ENCODE peak calls at places on chromosomes 2 and 18, in four cellular contexts. One of them, this sample, is unnamed. For H3K36me3, the result is how much of the 10 kb centered on the place peaks cover.

GRCh38 chr2:47058061-47058931 is 96.8 kb downstream of the STPG4 start:
- DNase-seq in left ventricle myocardium inferior: peak
- DNase-seq in H7: no peak
- DNase-seq in SK-N-MC: no peak
- DNase-seq in this sample: no peak

GRCh38 chr18:35311506-35311905 is 21.5 kb upstream of the ZSCAN30 start:
- DNase-seq in left ventricle myocardium inferior: no peak
- DNase-seq in H7: no peak
- DNase-seq in SK-N-MC: no peak
- DNase-seq in this sample: no peak

GRCh38 chr2:36355157-36355889 is at the start of gene CRIM1:
- DNase-seq in left ventricle myocardium inferior: peak
- DNase-seq in H7: peak
- DNase-seq in SK-N-MC: no peak
- DNase-seq in this sample: peak

GRCh38 chr2:72859831-72860262 is 27.4 kb upstream of the SPR start:
- DNase-seq in left ventricle myocardium inferior: no peak
- DNase-seq in H7: peak
- DNase-seq in SK-N-MC: peak
- DNase-seq in this sample: peak

GRCh38 chr2:101692766-101693165 is 4.7 kb upstream of the MAP4K4 start:
- DNase-seq in left ventricle myocardium inferior: no peak
- DNase-seq in H7: no peak
- DNase-seq in SK-N-MC: no peak
- DNase-seq in this sample: no peak

GRCh38 chr2:166337932-166338331 is 37.8 kb downstream of the SCN9A start:
- DNase-seq in left ventricle myocardium inferior: no peak
- DNase-seq in H7: no peak
- DNase-seq in SK-N-MC: no peak
- DNase-seq in this sample: no peak

GRCh38 chr2:167988296-167988695 is 259.1 kb downstream of the STK39 start:
- DNase-seq in left ventricle myocardium inferior: no peak
- DNase-seq in H7: no peak
- DNase-seq in SK-N-MC: no peak
- DNase-seq in this sample: no peak

GRCh38 chr2:47629501-47630460 is 153.2 kb upstream of the MSH6 start:
- DNase-seq in left ventricle myocardium inferior: no peak
- DNase-seq in H7: peak
- DNase-seq in SK-N-MC: no peak
- DNase-seq in this sample: no peak

GRCh38 chr2:112623913-112624777 is 21.6 kb upstream of the SLC20A1 start:
- DNase-seq in left ventricle myocardium inferior: peak
- DNase-seq in H7: no peak
- DNase-seq in SK-N-MC: no peak
- DNase-seq in this sample: peak

GRCh38 chr2:219219781-219220532 is 1.2 kb upstream of the ABCB6 start:
- DNase-seq in left ventricle myocardium inferior: no peak
- DNase-seq in H7: peak
- DNase-seq in SK-N-MC: no peak
- DNase-seq in this sample: no peak

GRCh38 chr2:219220652-219221402 is 2.1 kb upstream of the ABCB6 start:
- DNase-seq in left ventricle myocardium inferior: no peak
- DNase-seq in H7: no peak
- DNase-seq in SK-N-MC: no peak
- DNase-seq in this sample: no peak

GRCh38 chr2:219221956-219222518 is 3.3 kb upstream of the ABCB6 start:
- DNase-seq in left ventricle myocardium inferior: no peak
- DNase-seq in H7: no peak
- DNase-seq in SK-N-MC: no peak
- DNase-seq in this sample: no peak

GRCh38 chr2:219218279-219219112 is at the start of gene ABCB6:
- DNase-seq in left ventricle myocardium inferior: peak
- DNase-seq in H7: peak
- DNase-seq in SK-N-MC: no peak
- DNase-seq in this sample: peak

GRCh38 chr2:219219113-219219696 is 447 bp upstream of the ABCB6 start:
- DNase-seq in left ventricle myocardium inferior: no peak
- DNase-seq in H7: peak
- DNase-seq in SK-N-MC: no peak
- DNase-seq in this sample: no peak
- H3K36me3 ChIP-seq in left ventricle myocardium inferior: half or more
- H3K36me3 ChIP-seq in H7: under half
- H3K36me3 ChIP-seq in SK-N-MC: under half
- H3K36me3 ChIP-seq in this sample: half or more

GRCh38 chr2:88159481-88159880 is 10.7 kb upstream of the THNSL2 start:
- DNase-seq in left ventricle myocardium inferior: no peak
- DNase-seq in H7: no peak
- DNase-seq in SK-N-MC: no peak
- DNase-seq in this sample: no peak
- H3K36me3 ChIP-seq in left ventricle myocardium inferior: under half
- H3K36me3 ChIP-seq in H7: under half
- H3K36me3 ChIP-seq in SK-N-MC: under half
- H3K36me3 ChIP-seq in this sample: under half

GRCh38 chr2:108635630-108636354 is 83.5 kb upstream of the RANBP2 start:
- DNase-seq in left ventricle myocardium inferior: no peak
- DNase-seq in H7: no peak
- DNase-seq in SK-N-MC: no peak
- DNase-seq in this sample: peak

GRCh38 chr2:108632332-108632712 is 87.0 kb upstream of the RANBP2 start:
- DNase-seq in left ventricle myocardium inferior: no peak
- DNase-seq in H7: no peak
- DNase-seq in SK-N-MC: no peak
- DNase-seq in this sample: no peak

GRCh38 chr2:108632748-108633147 is 86.5 kb upstream of the RANBP2 start:
- DNase-seq in left ventricle myocardium inferior: no peak
- DNase-seq in H7: no peak
- DNase-seq in SK-N-MC: no peak
- DNase-seq in this sample: no peak

GRCh38 chr2:108633379-108633778 is 85.9 kb upstream of the RANBP2 start:
- DNase-seq in left ventricle myocardium inferior: no peak
- DNase-seq in H7: no peak
- DNase-seq in SK-N-MC: no peak
- DNase-seq in this sample: no peak

DNA sequence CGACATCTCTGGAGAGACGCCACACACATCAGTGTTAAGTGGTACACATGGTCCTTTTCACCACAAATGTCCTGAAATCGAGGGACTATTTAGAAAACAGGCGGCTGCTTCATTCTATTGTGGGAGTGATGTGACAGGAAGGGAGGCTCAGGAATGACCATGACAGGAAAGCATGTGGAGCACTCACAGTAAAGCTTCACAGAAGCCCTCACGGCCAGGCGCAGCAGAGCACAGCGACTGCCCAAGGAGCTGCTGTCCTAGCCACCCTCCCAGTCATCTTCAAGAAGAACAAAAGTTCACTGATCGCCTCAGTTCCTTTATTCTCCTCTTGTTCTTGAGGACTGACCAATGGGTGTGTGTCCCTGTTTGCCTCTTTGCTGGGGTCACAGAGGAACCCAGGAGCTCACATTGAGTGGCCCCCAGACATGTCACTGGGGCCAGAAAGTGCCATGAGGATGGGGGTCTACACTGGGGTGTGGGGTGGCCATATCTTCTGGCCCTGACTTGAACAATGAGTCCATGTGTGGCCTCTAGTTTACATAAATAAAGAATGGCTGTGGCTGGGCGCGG is 84.6 kb upstream of the RANBP2 start:
- DNase-seq in left ventricle myocardium inferior: no peak
- DNase-seq in H7: no peak
- DNase-seq in SK-N-MC: no peak
- DNase-seq in this sample: no peak
- H3K36me3 ChIP-seq in left ventricle myocardium inferior: under half
- H3K36me3 ChIP-seq in H7: under half
- H3K36me3 ChIP-seq in SK-N-MC: under half
- H3K36me3 ChIP-seq in this sample: under half

GRCh38 chr2:172580544-172580943 is 24.7 kb downstream of the PDK1 start:
- DNase-seq in left ventricle myocardium inferior: no peak
- DNase-seq in H7: no peak
- DNase-seq in SK-N-MC: no peak
- DNase-seq in this sample: no peak

GRCh38 chr2:172588931-172589330 is 33.0 kb downstream of the PDK1 start:
- DNase-seq in left ventricle myocardium inferior: no peak
- DNase-seq in H7: no peak
- DNase-seq in SK-N-MC: no peak
- DNase-seq in this sample: no peak

GRCh38 chr2:172582656-172583055 is 26.8 kb downstream of the PDK1 start:
- DNase-seq in left ventricle myocardium inferior: no peak
- DNase-seq in H7: no peak
- DNase-seq in SK-N-MC: no peak
- DNase-seq in this sample: no peak

GRCh38 chr2:172586255-172586891 is 30.5 kb downstream of the PDK1 start:
- DNase-seq in left ventricle myocardium inferior: no peak
- DNase-seq in H7: no peak
- DNase-seq in SK-N-MC: peak
- DNase-seq in this sample: no peak
- H3K36me3 ChIP-seq in left ventricle myocardium inferior: half or more
- H3K36me3 ChIP-seq in H7: under half
- H3K36me3 ChIP-seq in SK-N-MC: under half
- H3K36me3 ChIP-seq in this sample: half or more

GRCh38 chr18:50726960-50727589 is 92.7 kb downstream of the MRO start:
- DNase-seq in left ventricle myocardium inferior: no peak
- DNase-seq in H7: peak
- DNase-seq in SK-N-MC: no peak
- DNase-seq in this sample: no peak

GRCh38 chr18:50729986-50730385 is 89.8 kb downstream of the MRO start:
- DNase-seq in left ventricle myocardium inferior: no peak
- DNase-seq in H7: no peak
- DNase-seq in SK-N-MC: no peak
- DNase-seq in this sample: no peak

GRCh38 chr18:50724631-50725235 is 95.1 kb downstream of the MRO start:
- DNase-seq in left ventricle myocardium inferior: no peak
- DNase-seq in H7: peak
- DNase-seq in SK-N-MC: no peak
- DNase-seq in this sample: no peak

GRCh38 chr18:50727721-50728470 is 91.9 kb downstream of the MRO start:
- DNase-seq in left ventricle myocardium inferior: no peak
- DNase-seq in H7: peak
- DNase-seq in SK-N-MC: no peak
- DNase-seq in this sample: no peak

GRCh38 chr18:50729326-50729725 is 90.5 kb downstream of the MRO start:
- DNase-seq in left ventricle myocardium inferior: no peak
- DNase-seq in H7: peak
- DNase-seq in SK-N-MC: no peak
- DNase-seq in this sample: no peak
- H3K36me3 ChIP-seq in left ventricle myocardium inferior: under half
- H3K36me3 ChIP-seq in H7: under half
- H3K36me3 ChIP-seq in SK-N-MC: under half
- H3K36me3 ChIP-seq in this sample: under half

GRCh38 chr2:240127351-240127750 is 8.8 kb downstream of the COPS9 start:
- DNase-seq in left ventricle myocardium inferior: no peak
- DNase-seq in H7: peak
- DNase-seq in SK-N-MC: no peak
- DNase-seq in this sample: no peak

GRCh38 chr2:240129731-240130392 is 6.2 kb downstream of the COPS9 start:
- DNase-seq in left ventricle myocardium inferior: no peak
- DNase-seq in H7: no peak
- DNase-seq in SK-N-MC: no peak
- DNase-seq in this sample: no peak

GRCh38 chr2:240129311-240129710 is 6.8 kb downstream of the COPS9 start:
- DNase-seq in left ventricle myocardium inferior: no peak
- DNase-seq in H7: peak
- DNase-seq in SK-N-MC: no peak
- DNase-seq in this sample: no peak

GRCh38 chr2:240127911-240128607 is 8.0 kb downstream of the COPS9 start:
- DNase-seq in left ventricle myocardium inferior: no peak
- DNase-seq in H7: no peak
- DNase-seq in SK-N-MC: no peak
- DNase-seq in this sample: no peak

GRCh38 chr2:240128608-240129144 is 7.4 kb downstream of the COPS9 start:
- DNase-seq in left ventricle myocardium inferior: no peak
- DNase-seq in H7: peak
- DNase-seq in SK-N-MC: no peak
- DNase-seq in this sample: no peak
- H3K36me3 ChIP-seq in left ventricle myocardium inferior: half or more
- H3K36me3 ChIP-seq in H7: under half
- H3K36me3 ChIP-seq in SK-N-MC: under half
- H3K36me3 ChIP-seq in this sample: under half

This sample was measured in MG63.